ENCODE peak calls at places on chromosome 7, in six cellular contexts. T is ureter, Q is AG04450, X is kidney tubule cell, M is kidney epithelial cell, C is nucleus accumbens. W is an unnamed sample.

GRCh38 chr7:156751319-156751718 is 110.7 kb downstream of the RNF32 start:
- DNase-seq in M (peak; percentile 82), T (no peak), Q (peak; percentile 73), C (no peak), X (peak; percentile 83), W (no peak)

GRCh38 chr7:86942081-86942480 is 117.4 kb downstream of the ELAPOR2 start:
- DNase-seq in T (no peak), M (no peak), X (no peak), Q (no peak), C (no peak), W (no peak)

GRCh38 chr7:139658919-139659675 is 118.7 kb downstream of the HIPK2 start:
- DNase-seq in T (no peak), Q (no peak), M (no peak), X (peak; percentile 46), C (peak; percentile 37), W (no peak)

GRCh38 chr7:13827716-13828115 is 161.8 kb downstream of the ETV1 start:
- DNase-seq in Q (no peak), M (no peak), C (no peak), T (no peak), X (no peak), W (no peak)

GRCh38 chr7:41711283-41712064 is 8.6 kb upstream of the INHBA start:
- DNase-seq in C (no peak), M (no peak), Q (no peak), T (no peak), X (peak; percentile 45), W (no peak)

GRCh38 chr7:33694006-33694405 is 211.3 kb upstream of the BMPER start:
- DNase-seq in M (no peak), C (no peak), X (no peak), Q (no peak), T (no peak), W (no peak)

GRCh38 chr7:135260930-135261721 is 27.5 kb downstream of the STRA8 start:
- DNase-seq in T (no peak), X (no peak), M (no peak), Q (no peak), C (peak; percentile 8), W (no peak)

GRCh38 chr7:128114806-128115205 is 83.6 kb upstream of the LRRC4 start:
- DNase-seq in T (no peak), C (no peak), X (no peak), M (no peak), Q (no peak), W (peak; percentile 9)

GRCh38 chr7:131717181-131717580 is 160.8 kb upstream of the PODXL start:
- DNase-seq in M (no peak), Q (no peak), C (no peak), T (no peak), X (no peak), W (no peak)

GRCh38 chr7:65938336-65938895 is 43.6 kb downstream of the GUSB start:
- DNase-seq in T (no peak), X (no peak), Q (no peak), C (no peak), M (no peak), W (no peak)

GRCh38 chr7:44257618-44258422 is 57.0 kb downstream of the YKT6 start:
- DNase-seq in M (peak; percentile 77), Q (peak; percentile 37), X (peak; percentile 95), C (peak; percentile 65), T (peak; percentile 61), W (no peak)

GRCh38 chr7:75737856-75738603 is 711 bp downstream of the HIP1 start:
- DNase-seq in T (peak; percentile 54), X (no peak), M (no peak), C (no peak), Q (no peak), W (no peak)